ENCODE peak calls at places on chromosome 10, in nine cellular contexts. Q, L, A, Y, J, O, R, V and N are unnamed samples.

GRCh38 chr10:78255796-78256638 is 222.4 kb downstream of the RPS24 start:
- DNase-seq in Q (peak), L (peak), A (no peak), Y (peak), J (peak), O (no peak), R (no peak), V (no peak), N (peak)

GRCh38 chr10:34689053-34689452 is 126.0 kb downstream of the PARD3 start:
- DNase-seq in Q (no peak), L (no peak), A (no peak), Y (no peak), J (no peak), O (no peak), R (no peak), V (no peak), N (no peak)

GRCh38 chr10:59865101-59865500 is 41.3 kb downstream of the CCDC6 start:
- DNase-seq in Q (no peak), L (peak), A (no peak), Y (peak), J (no peak), O (no peak), R (no peak), V (peak), N (peak)

GRCh38 chr10:122703483-122704448 is 4.1 kb upstream of the C10orf120 start:
- DNase-seq in Q (peak), L (peak), A (no peak), Y (peak), J (peak), O (peak), R (no peak), V (peak), N (peak)

GRCh38 chr10:103855424-103855823 is at the start of gene SH3PXD2A:
- DNase-seq in Q (no peak), L (peak), A (no peak), Y (peak), J (peak), O (no peak), R (no peak), V (no peak), N (peak)

GRCh38 chr10:33334839-33335549 is 527 bp upstream of the NRP1 start:
- DNase-seq in Q (peak), L (peak), A (no peak), Y (peak), J (peak), O (no peak), R (no peak), V (no peak), N (peak)

GRCh38 chr10:71770255-71770654 is 3.1 kb downstream of the VSIR start:
- DNase-seq in Q (no peak), L (no peak), A (no peak), Y (no peak), J (no peak), O (no peak), R (no peak), V (no peak), N (no peak)

GRCh38 chr10:127298396-127298795 is 102.0 kb upstream of the INSYN2A start:
- DNase-seq in Q (no peak), L (no peak), A (no peak), Y (no peak), J (no peak), O (no peak), R (no peak), V (no peak), N (no peak)

GRCh38 chr10:126904807-126905686 is at the start of gene DOCK1:
- DNase-seq in Q (peak), L (peak), A (no peak), Y (peak), J (peak), O (no peak), R (no peak), V (no peak), N (peak)

GRCh38 chr10:52208394-52208793 is 105.7 kb upstream of the DKK1 start:
- DNase-seq in Q (no peak), L (no peak), A (no peak), Y (no peak), J (no peak), O (no peak), R (no peak), V (no peak), N (no peak)